ENCODE peak calls at places on chromosome 16, in ten cellular contexts. E is HepG2, T is stomach, P is A549, D is sigmoid colon, U is tibial nerve, Y is K562, A is suprapubic skin, W is GM12878, L is transverse colon. R is an unnamed sample.

GRCh38 chr16:71360378-71360777 is 1.9 kb downstream of the CALB2 start:
- DNase-seq in E (peak), T (no peak), P (peak), D (no peak), U (no peak), Y (peak), A (no peak), W (no peak), L (no peak), R (no peak)

GRCh38 chr16:48335961-48336360 is 49.3 kb downstream of the SIAH1 start:
- DNase-seq in E (no peak), T (no peak), P (no peak), D (no peak), U (no peak), Y (no peak), A (no peak), W (no peak), L (no peak), R (no peak)

GRCh38 chr16:15708096-15708495 is 58.1 kb downstream of the NDE1 start:
- DNase-seq in E (no peak), T (no peak), P (no peak), D (no peak), U (no peak), Y (no peak), A (no peak), W (no peak), L (no peak), R (no peak)

GRCh38 chr16:53501216-53501859 is 1.7 kb downstream of the AKTIP start:
- DNase-seq in E (no peak), T (no peak), P (no peak), D (no peak), U (no peak), Y (no peak), A (no peak), W (no peak), L (no peak), R (no peak)

GRCh38 chr16:2838928-2839327 is 8.8 kb downstream of the ZG16B start:
- DNase-seq in E (peak), T (peak), P (peak), D (no peak), U (no peak), Y (peak), A (no peak), W (no peak), L (peak), R (no peak)

GRCh38 chr16:81261049-81261648 is 22.7 kb downstream of the BCO1 start:
- DNase-seq in E (peak), T (peak), P (peak), D (no peak), U (no peak), Y (peak), A (no peak), W (no peak), L (no peak), R (no peak)

GRCh38 chr16:79415983-79416641 is 184.4 kb downstream of the MAF start:
- DNase-seq in E (no peak), T (no peak), P (no peak), D (no peak), U (no peak), Y (no peak), A (no peak), W (no peak), L (no peak), R (no peak)

GRCh38 chr16:80144191-80144590 is 396.6 kb upstream of the DYNLRB2 start:
- DNase-seq in E (no peak), T (no peak), P (no peak), D (no peak), U (no peak), Y (no peak), A (no peak), W (peak), L (no peak), R (no peak)

GRCh38 chr16:76942089-76942488 is 248.9 kb upstream of the MON1B start:
- DNase-seq in E (no peak), T (no peak), P (no peak), D (no peak), U (no peak), Y (no peak), A (no peak), W (no peak), L (no peak), R (no peak)

GRCh38 chr16:59114790-59115189 is 380.7 kb upstream of the GOT2 start:
- DNase-seq in E (no peak), T (no peak), P (peak), D (no peak), U (no peak), Y (no peak), A (no peak), W (no peak), L (no peak), R (no peak)

GRCh38 chr16:50809561-50809960 is 67.7 kb downstream of the CYLD start:
- DNase-seq in E (no peak), T (no peak), P (no peak), D (no peak), U (no peak), Y (no peak), A (no peak), W (no peak), L (no peak), R (no peak)

GRCh38 chr16:2969545-2970521 is 685 bp downstream of the PAQR4 start:
- DNase-seq in E (peak), T (peak), P (peak), D (no peak), U (no peak), Y (peak), A (no peak), W (no peak), L (peak), R (peak)

GRCh38 chr16:12260647-12261262 is 284.2 kb downstream of the SNX29 start:
- DNase-seq in E (peak), T (no peak), P (peak), D (no peak), U (no peak), Y (peak), A (no peak), W (no peak), L (no peak), R (no peak)

GRCh38 chr16:48622456-48623303 is 12.7 kb upstream of the N4BP1 start:
- DNase-seq in E (no peak), T (peak), P (no peak), D (peak), U (no peak), Y (no peak), A (no peak), W (no peak), L (no peak), R (no peak)

GRCh38 chr16:55502801-55503366 is 6.0 kb upstream of the LPCAT2 start:
- DNase-seq in E (peak), T (peak), P (peak), D (peak), U (peak), Y (peak), A (no peak), W (no peak), L (peak), R (peak)

GRCh38 chr16:20844054-20844453 is 37.7 kb downstream of the REXO5 start:
- DNase-seq in E (no peak), T (no peak), P (no peak), D (no peak), U (no peak), Y (no peak), A (no peak), W (no peak), L (no peak), R (no peak)

GRCh38 chr16:68665501-68665900 is 20.4 kb downstream of the CDH3 start:
- DNase-seq in E (no peak), T (no peak), P (no peak), D (no peak), U (no peak), Y (no peak), A (no peak), W (no peak), L (no peak), R (no peak)

GRCh38 chr16:69848635-69849545 is 86.8 kb downstream of the WWP2 start:
- DNase-seq in E (no peak), T (peak), P (no peak), D (peak), U (peak), Y (no peak), A (peak), W (no peak), L (peak), R (peak)

GRCh38 chr16:66618588-66618987 is 14.1 kb downstream of the CMTM3 start:
- DNase-seq in E (no peak), T (no peak), P (peak), D (no peak), U (no peak), Y (no peak), A (no peak), W (no peak), L (no peak), R (no peak)

GRCh38 chr16:50751528-50751927 is 9.6 kb downstream of the CYLD start:
- DNase-seq in E (no peak), T (no peak), P (no peak), D (no peak), U (no peak), Y (no peak), A (no peak), W (no peak), L (no peak), R (no peak)

GRCh38 chr16:35798885-35799426 is 2339.5 kb downstream of the TP53TG3F start:
- DNase-seq in E (no peak), T (no peak), P (peak), D (no peak), U (no peak), Y (no peak), A (no peak), W (no peak), L (no peak), R (no peak)

GRCh38 chr16:88913870-88914269 is 47.4 kb upstream of the PABPN1L start:
- DNase-seq in E (no peak), T (no peak), P (no peak), D (no peak), U (no peak), Y (no peak), A (no peak), W (no peak), L (no peak), R (no peak)

GRCh38 chr16:3668626-3669025 is 14.1 kb downstream of the DNASE1 start:
- DNase-seq in E (no peak), T (no peak), P (no peak), D (no peak), U (no peak), Y (no peak), A (no peak), W (no peak), L (no peak), R (no peak)

GRCh38 chr16:3458278-3458851 is 14.9 kb downstream of the NAA60 start:
- DNase-seq in E (no peak), T (no peak), P (peak), D (no peak), U (no peak), Y (peak), A (no peak), W (no peak), L (peak), R (peak)

GRCh38 chr16:87851601-87852000 is 17.7 kb downstream of the SLC7A5 start:
- DNase-seq in E (no peak), T (no peak), P (no peak), D (no peak), U (no peak), Y (no peak), A (no peak), W (no peak), L (no peak), R (no peak)

GRCh38 chr16:81600275-81600674 is 155.7 kb downstream of the CMIP start:
- DNase-seq in E (peak), T (no peak), P (peak), D (no peak), U (no peak), Y (no peak), A (no peak), W (no peak), L (no peak), R (no peak)

GRCh38 chr16:16890964-16891363 is 512.0 kb downstream of the NPIPA7 start:
- DNase-seq in E (no peak), T (no peak), P (peak), D (no peak), U (no peak), Y (peak), A (no peak), W (no peak), L (no peak), R (no peak)

GRCh38 chr16:17379121-17379571 is 91.6 kb downstream of the XYLT1 start:
- DNase-seq in E (no peak), T (no peak), P (no peak), D (peak), U (no peak), Y (no peak), A (no peak), W (no peak), L (peak), R (peak)

GRCh38 chr16:24409045-24409444 is 130.3 kb upstream of the RBBP6 start:
- DNase-seq in E (no peak), T (no peak), P (peak), D (no peak), U (no peak), Y (peak), A (no peak), W (no peak), L (no peak), R (no peak)

GRCh38 chr16:23452572-23453337 is at the start of gene COG7:
- DNase-seq in E (peak), T (peak), P (peak), D (peak), U (peak), Y (peak), A (peak), W (peak), L (peak), R (peak)

GRCh38 chr16:81446318-81447275 is 2.0 kb downstream of the CMIP start:
- DNase-seq in E (no peak), T (peak), P (peak), D (no peak), U (no peak), Y (no peak), A (no peak), W (no peak), L (peak), R (no peak)

GRCh38 chr16:64544859-64545258 is 577.0 kb downstream of the CDH11 start:
- DNase-seq in E (no peak), T (no peak), P (no peak), D (no peak), U (no peak), Y (no peak), A (no peak), W (no peak), L (no peak), R (no peak)

GRCh38 chr16:59593256-59593655 is 859.1 kb upstream of the GOT2 start:
- DNase-seq in E (no peak), T (no peak), P (no peak), D (no peak), U (no peak), Y (no peak), A (no peak), W (no peak), L (no peak), R (no peak)

GRCh38 chr16:49867234-49867633 is 11.3 kb upstream of the ZNF423 start:
- DNase-seq in E (no peak), T (no peak), P (no peak), D (no peak), U (no peak), Y (no peak), A (no peak), W (no peak), L (no peak), R (no peak)

GRCh38 chr16:425082-425718 is at the start of gene RAB11FIP3:
- DNase-seq in E (peak), T (peak), P (peak), D (peak), U (peak), Y (peak), A (peak), W (peak), L (peak), R (peak)
- TF ChIP-seq POLR2A in E (peak), T (no peak), P (peak), D (peak), U (peak), Y (peak), A (peak), W (peak), L (peak), R (peak)

DNA sequence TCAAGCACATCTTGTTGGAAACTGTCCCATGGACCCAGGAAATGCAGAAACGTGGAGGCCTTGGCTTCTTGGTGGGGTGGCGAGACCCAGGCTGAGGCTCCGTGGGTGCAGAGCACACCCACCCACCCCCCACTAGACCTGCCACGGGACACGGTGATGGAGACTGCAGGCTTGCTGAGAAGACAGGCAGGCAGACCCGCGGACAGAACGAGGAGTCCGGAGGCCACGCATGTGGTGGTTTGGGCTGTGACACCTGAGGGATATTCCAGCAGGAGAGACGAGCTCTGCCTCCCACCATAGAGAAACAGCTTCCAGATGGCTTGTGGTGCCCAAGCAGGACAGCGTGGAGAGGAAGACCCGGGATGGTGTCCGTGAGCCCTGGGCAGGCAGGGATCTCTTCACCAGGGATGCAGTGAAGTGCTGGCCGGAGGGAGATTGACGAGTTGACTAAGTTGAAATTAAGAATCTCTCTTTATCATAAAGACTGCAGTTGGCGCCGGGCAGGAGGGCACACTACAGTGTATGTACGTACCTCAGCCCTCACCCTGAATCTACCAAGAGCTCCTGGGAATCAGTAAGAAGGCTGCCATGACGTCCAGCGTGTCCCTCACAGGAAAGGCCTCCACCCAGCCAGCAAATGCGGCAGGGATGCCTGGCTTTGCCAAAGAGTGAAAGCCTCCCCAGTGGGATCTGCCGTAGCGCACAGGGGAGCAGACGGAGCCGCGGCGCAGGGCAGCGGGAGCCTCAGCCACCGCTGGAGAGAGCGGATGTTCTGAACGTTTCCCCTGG is 8.2 kb downstream of the UBE2I start:
- DNase-seq in E (no peak), T (no peak), P (no peak), D (no peak), U (no peak), Y (no peak), A (no peak), W (no peak), L (no peak), R (no peak)
- H3K27ac ChIP-seq in E (no peak), T (no peak), P (no peak), D (no peak), U (no peak), Y (no peak), A (no peak), W (no peak), L (no peak), R (no peak)

GRCh38 chr16:85484337-85485295 is 128.5 kb upstream of the GSE1 start:
- DNase-seq in E (no peak), T (peak), P (no peak), D (no peak), U (no peak), Y (no peak), A (no peak), W (no peak), L (no peak), R (no peak)
- TF ChIP-seq EP300 in E (no peak), T (no peak), P (no peak), D (no peak), U (no peak), Y (no peak), A (no peak), W (no peak), L (no peak), R (no peak)

GRCh38 chr16:1745900-1746692 is 25.2 kb downstream of the NME3 start:
- DNase-seq in E (no peak), T (no peak), P (no peak), D (no peak), U (no peak), Y (no peak), A (no peak), W (no peak), L (no peak), R (no peak)
- TF ChIP-seq POLR2A in E (no peak), T (no peak), P (no peak), D (no peak), U (no peak), Y (no peak), A (no peak), W (no peak), L (no peak), R (no peak)

R was measured in ovary.